ENCODE peak calls at places on chromosome 9, in four cellular contexts. One of them, this sample, is unnamed.

GRCh38 chr9:4781408-4781807 is 11.3 kb upstream of the RCL1 start:
- DNase-seq in RWPE1: no peak
- DNase-seq in SK-N-DZ: no peak
- DNase-seq in transverse colon: no peak
- DNase-seq in this sample: no peak

GRCh38 chr9:3768698-3769458 is 243.1 kb upstream of the RFX3 start:
- DNase-seq in transverse colon: no peak
- DNase-seq in RWPE1: no peak
- DNase-seq in SK-N-DZ: no peak
- DNase-seq in this sample: no peak

GRCh38 chr9:13715430-13715829 is 435.9 kb upstream of the MPDZ start:
- DNase-seq in transverse colon: no peak
- DNase-seq in SK-N-DZ: no peak
- DNase-seq in RWPE1: no peak
- DNase-seq in this sample: no peak

GRCh38 chr9:132984202-132985062 is 5.9 kb downstream of the GFI1B start:
- DNase-seq in RWPE1: no peak
- DNase-seq in SK-N-DZ: no peak
- DNase-seq in transverse colon: no peak
- DNase-seq in this sample: no peak

GRCh38 chr9:137406876-137407589 is 15.9 kb downstream of the EXD3 start:
- DNase-seq in RWPE1: peak
- DNase-seq in transverse colon: peak
- DNase-seq in SK-N-DZ: peak
- DNase-seq in this sample: peak

GRCh38 chr9:113309204-113309813 is 6.1 kb upstream of the RNF183 start:
- DNase-seq in SK-N-DZ: peak
- DNase-seq in RWPE1: peak
- DNase-seq in transverse colon: peak
- DNase-seq in this sample: peak

GRCh38 chr9:36401179-36401740 is 1.2 kb upstream of the RNF38 start:
- DNase-seq in transverse colon: peak
- DNase-seq in SK-N-DZ: no peak
- DNase-seq in RWPE1: peak
- DNase-seq in this sample: peak

GRCh38 chr9:13588151-13589043 is 308.9 kb upstream of the MPDZ start:
- DNase-seq in RWPE1: no peak
- DNase-seq in transverse colon: no peak
- DNase-seq in SK-N-DZ: no peak
- DNase-seq in this sample: peak

GRCh38 chr9:127163409-127163808 is 41.0 kb upstream of the ANGPTL2 start:
- DNase-seq in transverse colon: no peak
- DNase-seq in SK-N-DZ: no peak
- DNase-seq in RWPE1: peak
- DNase-seq in this sample: no peak

GRCh38 chr9:77927265-77927664 is 104.3 kb downstream of the GNAQ start:
- DNase-seq in transverse colon: no peak
- DNase-seq in SK-N-DZ: no peak
- DNase-seq in RWPE1: no peak
- DNase-seq in this sample: no peak

GRCh38 chr9:74496819-74497749 is at the start of gene RORB:
- DNase-seq in transverse colon: peak
- DNase-seq in RWPE1: peak
- DNase-seq in SK-N-DZ: peak
- DNase-seq in this sample: peak

GRCh38 chr9:114016101-114016500 is 62.0 kb downstream of the AMBP start:
- DNase-seq in SK-N-DZ: no peak
- DNase-seq in transverse colon: no peak
- DNase-seq in RWPE1: no peak
- DNase-seq in this sample: no peak

GRCh38 chr9:112104901-112105300 is 70.2 kb downstream of the SUSD1 start:
- DNase-seq in RWPE1: no peak
- DNase-seq in transverse colon: no peak
- DNase-seq in SK-N-DZ: no peak
- DNase-seq in this sample: no peak

GRCh38 chr9:130992059-130993032 is 16.6 kb upstream of the LAMC3 start:
- DNase-seq in RWPE1: no peak
- DNase-seq in SK-N-DZ: no peak
- DNase-seq in transverse colon: no peak
- DNase-seq in this sample: no peak

GRCh38 chr9:120733190-120733589 is 18.9 kb upstream of the MEGF9 start:
- DNase-seq in RWPE1: no peak
- DNase-seq in transverse colon: no peak
- DNase-seq in SK-N-DZ: no peak
- DNase-seq in this sample: peak

GRCh38 chr9:73011346-73011745 is 58.5 kb upstream of the ALDH1A1 start:
- DNase-seq in transverse colon: no peak
- DNase-seq in SK-N-DZ: no peak
- DNase-seq in RWPE1: no peak
- DNase-seq in this sample: peak

GRCh38 chr9:8622871-8623270 is 823.3 kb upstream of the DMAC1 start:
- DNase-seq in SK-N-DZ: no peak
- DNase-seq in RWPE1: no peak
- DNase-seq in transverse colon: no peak
- DNase-seq in this sample: no peak

GRCh38 chr9:8287501-8287900 is 487.9 kb upstream of the DMAC1 start:
- DNase-seq in transverse colon: no peak
- DNase-seq in SK-N-DZ: no peak
- DNase-seq in RWPE1: no peak
- DNase-seq in this sample: no peak